ENCODE peak calls at places on chromosomes 7 and 10, in eight cellular contexts. S is right atrium auricular region; O is HFFc6; Z is heart right ventricle; B is CD8-positive, alpha-beta T cell; J is brain microvascular endothelial cell; N is GM13976; L is endothelial cell. G is an unnamed sample.

GRCh38 chr7:97006951-97007861 is 1.9 kb downstream of the DLX6 start:
- DNase-seq in S (no peak), O (no peak), Z (no peak), B (no peak), J (no peak), N (no peak), L (no peak), G (no peak)

GRCh38 chr7:24283900-24284698 is at the start of gene NPY:
- DNase-seq in S (no peak), O (no peak), Z (no peak), B (no peak), J (no peak), N (peak), L (peak), G (peak)

GRCh38 chr10:72065439-72066025 is 22.8 kb downstream of the SPOCK2 start:
- DNase-seq in S (no peak), O (no peak), Z (no peak), B (no peak), J (no peak), N (no peak), L (no peak), G (no peak)

GRCh38 chr10:70175516-70175915 is 5.2 kb upstream of the SAR1A start:
- DNase-seq in S (no peak), O (no peak), Z (no peak), B (no peak), J (no peak), N (no peak), L (no peak), G (no peak)

GRCh38 chr10:118638680-118639079 is 43.2 kb upstream of the PRLHR start:
- DNase-seq in S (peak), O (no peak), Z (no peak), B (no peak), J (no peak), N (no peak), L (no peak), G (no peak)

GRCh38 chr10:57867226-57867625 is 400.5 kb downstream of the IPMK start:
- DNase-seq in S (no peak), O (no peak), Z (no peak), B (no peak), J (no peak), N (no peak), L (no peak), G (no peak)

GRCh38 chr10:51832652-51833383 is 133.4 kb upstream of the CSTF2T start:
- DNase-seq in S (no peak), O (peak), Z (no peak), B (no peak), J (peak), N (no peak), L (no peak), G (no peak)

GRCh38 chr7:30238721-30239441 is 45.5 kb upstream of the ZNRF2 start:
- DNase-seq in S (no peak), O (peak), Z (no peak), B (no peak), J (no peak), N (peak), L (no peak), G (peak)

GRCh38 chr10:99369551-99369950 is 40.4 kb downstream of the CNNM1 start:
- DNase-seq in S (no peak), O (peak), Z (no peak), B (no peak), J (no peak), N (no peak), L (no peak), G (no peak)

GRCh38 chr7:118664498-118664897 is 440.0 kb downstream of the ANKRD7 start:
- DNase-seq in S (no peak), O (no peak), Z (no peak), B (no peak), J (no peak), N (no peak), L (no peak), G (no peak)

GRCh38 chr10:86782691-86783418 is 26.4 kb downstream of the BMPR1A start:
- DNase-seq in S (no peak), O (no peak), Z (no peak), B (no peak), J (no peak), N (peak), L (no peak), G (peak)

GRCh38 chr10:71481746-71482410 is 85.2 kb downstream of the CDH23 start:
- DNase-seq in S (no peak), O (no peak), Z (no peak), B (no peak), J (no peak), N (no peak), L (no peak), G (no peak)

GRCh38 chr10:86188796-86189558 is 177.6 kb downstream of the GRID1 start:
- DNase-seq in S (no peak), O (no peak), Z (no peak), B (no peak), J (no peak), N (no peak), L (no peak), G (no peak)

GRCh38 chr7:149733131-149733531 is 40.3 kb downstream of the ZNF467 start:
- DNase-seq in S (no peak), O (no peak), Z (no peak), B (no peak), J (no peak), N (no peak), L (no peak), G (no peak)

GRCh38 chr7:155792315-155792960 is 19.8 kb downstream of the SHH start:
- DNase-seq in S (no peak), O (no peak), Z (no peak), B (no peak), J (no peak), N (no peak), L (no peak), G (no peak)

GRCh38 chr7:91287685-91288084 is 23.5 kb downstream of the FZD1 start:
- DNase-seq in S (no peak), O (no peak), Z (no peak), B (no peak), J (peak), N (no peak), L (no peak), G (no peak)

GRCh38 chr7:18116661-18117060 is 89.0 kb upstream of the PRPS1L1 start:
- DNase-seq in S (no peak), O (no peak), Z (no peak), B (no peak), J (no peak), N (no peak), L (no peak), G (no peak)

GRCh38 chr7:74371381-74372059 is 82.2 kb upstream of the GTF2IRD1 start:
- DNase-seq in S (no peak), O (no peak), Z (no peak), B (no peak), J (no peak), N (peak), L (peak), G (no peak)

GRCh38 chr10:9003122-9003521 is 948.6 kb downstream of the GATA3 start:
- DNase-seq in S (no peak), O (no peak), Z (no peak), B (no peak), J (no peak), N (no peak), L (no peak), G (no peak)

GRCh38 chr10:58585425-58585824 is 72.8 kb downstream of the BICC1 start:
- DNase-seq in S (no peak), O (no peak), Z (no peak), B (no peak), J (no peak), N (no peak), L (no peak), G (no peak)

GRCh38 chr10:6958254-6958653 is 378.2 kb upstream of the PRKCQ start:
- DNase-seq in S (no peak), O (no peak), Z (no peak), B (no peak), J (no peak), N (no peak), L (no peak), G (no peak)

GRCh38 chr7:28573751-28574295 is 161.5 kb downstream of the CREB5 start:
- DNase-seq in S (no peak), O (no peak), Z (no peak), B (no peak), J (no peak), N (no peak), L (no peak), G (no peak)

GRCh38 chr10:98795467-98795866 is 348.7 kb upstream of the HPS1 start:
- DNase-seq in S (no peak), O (no peak), Z (no peak), B (no peak), J (no peak), N (no peak), L (no peak), G (no peak)

GRCh38 chr10:73032536-73032935 is 64.1 kb downstream of the P4HA1 start:
- DNase-seq in S (no peak), O (no peak), Z (no peak), B (no peak), J (no peak), N (no peak), L (no peak), G (no peak)

GRCh38 chr7:74587435-74588126 is 69.9 kb upstream of the GTF2I start:
- DNase-seq in S (peak), O (peak), Z (peak), B (no peak), J (peak), N (peak), L (peak), G (peak)

GRCh38 chr7:151830121-151830815 is 46.6 kb downstream of the PRKAG2 start:
- DNase-seq in S (no peak), O (no peak), Z (no peak), B (no peak), J (no peak), N (no peak), L (no peak), G (no peak)

GRCh38 chr10:117653170-117653515 is 110.6 kb downstream of the EMX2 start:
- DNase-seq in S (no peak), O (peak), Z (no peak), B (no peak), J (peak), N (peak), L (no peak), G (peak)

GRCh38 chr10:132232553-132232949 is 45.8 kb downstream of the DPYSL4 start:
- DNase-seq in S (no peak), O (no peak), Z (peak), B (no peak), J (no peak), N (no peak), L (no peak), G (no peak)

GRCh38 chr10:93784059-93784458 is 26.3 kb downstream of the LGI1 start:
- DNase-seq in S (no peak), O (no peak), Z (no peak), B (no peak), J (no peak), N (no peak), L (no peak), G (no peak)

GRCh38 chr7:107162466-107162865 is 6.3 kb upstream of the HBP1 start:
- DNase-seq in S (no peak), O (no peak), Z (no peak), B (no peak), J (no peak), N (no peak), L (no peak), G (no peak)

GRCh38 chr10:22630229-22631174 is 83.9 kb downstream of the PIP4K2A start:
- DNase-seq in S (no peak), O (peak), Z (no peak), B (no peak), J (peak), N (peak), L (no peak), G (peak)

GRCh38 chr7:158366916-158367633 is 220.5 kb downstream of the PTPRN2 start:
- DNase-seq in S (no peak), O (no peak), Z (no peak), B (no peak), J (no peak), N (no peak), L (no peak), G (no peak)

GRCh38 chr7:76343294-76343930 is 15.4 kb downstream of the YWHAG start:
- DNase-seq in S (no peak), O (no peak), Z (no peak), B (no peak), J (peak), N (no peak), L (no peak), G (no peak)

GRCh38 chr10:71319042-71319799 is at the start of gene SLC29A3:
- DNase-seq in S (peak), O (peak), Z (peak), B (peak), J (peak), N (peak), L (peak), G (peak)

GRCh38 chr7:82384779-82385178 is 58.8 kb downstream of the CACNA2D1 start:
- DNase-seq in S (no peak), O (no peak), Z (no peak), B (no peak), J (no peak), N (no peak), L (no peak), G (no peak)

GRCh38 chr7:120030871-120031270 is 242.1 kb upstream of the KCND2 start:
- DNase-seq in S (no peak), O (no peak), Z (no peak), B (no peak), J (no peak), N (no peak), L (no peak), G (no peak)

GRCh38 chr7:106515321-106515720 is 145.6 kb downstream of the CCDC71L start:
- DNase-seq in S (no peak), O (no peak), Z (no peak), B (no peak), J (no peak), N (no peak), L (no peak), G (no peak)

GRCh38 chr10:17058093-17058492 is 71.5 kb downstream of the CUBN start:
- DNase-seq in S (no peak), O (no peak), Z (no peak), B (no peak), J (no peak), N (no peak), L (no peak), G (no peak)

GRCh38 chr10:17061418-17061817 is 68.2 kb downstream of the CUBN start:
- DNase-seq in S (no peak), O (peak), Z (no peak), B (no peak), J (peak), N (no peak), L (no peak), G (no peak)

GRCh38 chr10:17062009-17062408 is 67.6 kb downstream of the CUBN start:
- DNase-seq in S (no peak), O (peak), Z (no peak), B (no peak), J (no peak), N (no peak), L (no peak), G (no peak)

GRCh38 chr10:17059197-17059688 is 70.4 kb downstream of the CUBN start:
- DNase-seq in S (no peak), O (peak), Z (no peak), B (no peak), J (peak), N (no peak), L (no peak), G (no peak)

GRCh38 chr10:17060289-17060688 is 69.3 kb downstream of the CUBN start:
- DNase-seq in S (no peak), O (no peak), Z (no peak), B (no peak), J (no peak), N (no peak), L (no peak), G (no peak)
- TF ChIP-seq CTCF in S (no peak), O (no peak), Z (no peak), B (no peak), J (no peak), N (no peak), L (no peak), G (no peak)

GRCh38 chr7:47939425-47940036 is 8.7 kb downstream of the PKD1L1 start:
- DNase-seq in S (no peak), O (no peak), Z (no peak), B (peak), J (no peak), N (no peak), L (no peak), G (no peak)

GRCh38 chr7:47937711-47938573 is 10.3 kb downstream of the PKD1L1 start:
- DNase-seq in S (no peak), O (no peak), Z (no peak), B (peak), J (no peak), N (peak), L (no peak), G (peak)

GRCh38 chr7:47940482-47941001 is 7.7 kb downstream of the PKD1L1 start:
- DNase-seq in S (peak), O (peak), Z (peak), B (peak), J (peak), N (no peak), L (no peak), G (no peak)

GRCh38 chr7:47937065-47937687 is 11.1 kb downstream of the PKD1L1 start:
- DNase-seq in S (no peak), O (no peak), Z (no peak), B (no peak), J (no peak), N (peak), L (no peak), G (peak)

DNA sequence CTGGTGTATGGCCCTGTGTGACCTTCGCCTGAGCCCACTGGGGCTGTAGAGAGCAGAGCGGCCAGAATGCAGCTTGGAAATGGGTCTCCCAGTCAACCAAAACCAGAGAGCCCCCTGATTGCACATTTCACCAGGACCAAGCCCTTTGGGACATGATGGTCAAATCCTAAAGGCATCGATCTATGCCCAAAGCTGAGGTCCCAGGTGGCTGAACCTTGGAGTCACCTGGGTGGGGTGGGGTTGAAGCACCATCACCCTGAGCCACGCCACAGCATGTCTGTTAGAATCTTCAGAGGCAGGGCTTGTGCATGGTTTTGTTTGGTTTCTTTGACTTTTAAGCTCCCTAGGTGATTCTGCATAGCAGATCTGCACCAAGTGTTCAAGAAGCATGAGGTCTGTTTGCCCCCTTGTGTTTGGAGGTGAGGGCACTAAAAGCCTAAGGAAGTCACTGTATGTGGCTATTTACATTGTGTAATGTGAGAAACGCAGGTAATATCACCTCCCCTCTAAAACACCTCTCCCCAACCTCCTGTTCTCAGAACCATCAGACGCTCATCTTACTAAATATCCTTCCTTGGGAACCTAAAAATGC is 9.6 kb downstream of the PKD1L1 start:
- DNase-seq in S (no peak), O (no peak), Z (no peak), B (peak), J (no peak), N (no peak), L (no peak), G (peak)
- TF ChIP-seq CTCF in S (no peak), O (peak), Z (no peak), B (no peak), J (peak), N (no peak), L (no peak), G (peak)

GRCh38 chr10:14439451-14440259 is 108.9 kb upstream of the FRMD4A start:
- DNase-seq in S (no peak), O (no peak), Z (no peak), B (no peak), J (no peak), N (no peak), L (no peak), G (no peak)
- TF ChIP-seq CTCF in S (peak), O (peak), Z (no peak), B (no peak), J (no peak), N (no peak), L (no peak), G (no peak)

DNA sequence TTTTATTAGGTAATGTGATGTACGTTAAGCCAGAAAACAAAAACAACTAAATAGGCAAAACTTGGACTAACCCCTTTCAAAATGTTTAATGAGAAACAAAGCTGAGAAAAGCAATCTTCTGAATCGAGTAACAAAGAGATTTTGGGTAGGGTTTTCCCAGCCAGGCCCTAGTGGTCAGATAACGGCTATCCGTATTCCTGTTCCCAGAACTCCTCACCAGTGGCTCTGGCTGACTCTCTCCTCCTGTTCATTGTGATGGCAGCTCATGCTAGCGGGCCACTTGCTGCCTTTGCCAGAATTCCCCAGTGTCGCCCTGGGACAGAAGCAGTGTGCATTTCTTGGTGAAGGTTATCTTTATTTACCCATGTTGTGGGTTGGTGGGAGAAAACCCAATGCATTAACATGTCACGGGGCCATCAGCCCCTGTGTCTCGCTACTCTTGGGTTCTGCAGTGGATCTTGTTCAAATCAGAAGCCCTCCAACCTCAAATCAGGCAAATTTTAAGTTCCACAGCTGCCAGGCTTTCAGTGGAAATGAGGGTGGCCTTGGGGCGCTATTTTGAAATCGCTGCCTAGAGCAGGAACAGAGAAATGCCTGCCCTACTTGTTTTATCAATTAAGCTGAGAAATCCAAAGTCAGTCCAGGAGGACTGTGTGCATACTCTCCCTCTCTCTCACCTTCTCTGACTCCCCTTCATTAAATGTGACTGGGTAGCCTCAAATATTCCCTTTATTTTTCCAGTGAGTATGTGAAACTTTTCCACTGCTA is 164.5 kb upstream of the NPVF start:
- DNase-seq in S (no peak), O (no peak), Z (no peak), B (no peak), J (no peak), N (no peak), L (no peak), G (no peak)
- TF ChIP-seq CTCF in S (no peak), O (no peak), Z (no peak), B (no peak), J (peak), N (no peak), L (peak), G (no peak)

GRCh38 chr7:129054438-129055293 is at the start of gene TNPO3:
- DNase-seq in S (peak), O (peak), Z (peak), B (peak), J (peak), N (peak), L (peak), G (peak)
- TF ChIP-seq CTCF in S (peak), O (peak), Z (no peak), B (no peak), J (no peak), N (no peak), L (no peak), G (peak)

G was measured in GM06990.